ENCODE peak calls at places on chromosomes 1 and 21, in eight cellular contexts. Z is RWPE1; R is CD4-positive, alpha-beta T cell; N is lower lobe of right lung; E is NB4; P is DND-41; H is AG10803; C is IMR-90. F is an unnamed sample.

GRCh38 chr1:110403805-110404204 is 3.7 kb downstream of the LAMTOR5 start:
- DNase-seq in Z (no peak), R (no peak), N (no peak), E (no peak), P (no peak), H (no peak), C (no peak), F (no peak)

GRCh38 chr21:42515708-42516502 is 2.3 kb downstream of the SLC37A1 start:
- DNase-seq in Z (peak; percentile 41), R (no peak), N (peak; percentile 82), E (no peak), P (no peak), H (no peak), C (no peak), F (peak; percentile 4)

GRCh38 chr1:220157738-220158137 is 63.8 kb downstream of the IARS2 start:
- DNase-seq in Z (no peak), R (no peak), N (no peak), E (no peak), P (no peak), H (no peak), C (no peak), F (no peak)

GRCh38 chr1:82377201-82377884 is 576.6 kb downstream of the ADGRL2 start:
- DNase-seq in Z (peak; percentile 75), R (no peak), N (no peak), E (no peak), P (no peak), H (no peak), C (no peak), F (no peak)

GRCh38 chr1:183097438-183098051 is 74.3 kb downstream of the LAMC1 start:
- DNase-seq in Z (no peak), R (no peak), N (no peak), E (no peak), P (no peak), H (peak; percentile 84), C (peak; percentile 94), F (no peak)

GRCh38 chr1:221437171-221437570 is 304.7 kb downstream of the DUSP10 start:
- DNase-seq in Z (no peak), R (no peak), N (no peak), E (no peak), P (no peak), H (no peak), C (peak; percentile 42), F (no peak)

GRCh38 chr1:227758366-227758765 is 23.1 kb downstream of the SNAP47 start:
- DNase-seq in Z (no peak), R (no peak), N (no peak), E (no peak), P (no peak), H (no peak), C (no peak), F (peak; percentile 46)

GRCh38 chr1:166379447-166379846 is 212.6 kb upstream of the FAM78B start:
- DNase-seq in Z (no peak), R (no peak), N (no peak), E (no peak), P (no peak), H (no peak), C (no peak), F (no peak)

GRCh38 chr1:109928591-109929111 is 18.0 kb downstream of the CSF1 start:
- DNase-seq in Z (peak; percentile 15), R (no peak), N (no peak), E (no peak), P (no peak), H (peak; percentile 89), C (peak; percentile 67), F (no peak)

GRCh38 chr21:30563072-30563471 is 2.0 kb upstream of the KRTAP19-7 start:
- DNase-seq in Z (no peak), R (no peak), N (no peak), E (no peak), P (no peak), H (no peak), C (no peak), F (no peak)

GRCh38 chr1:108200627-108201106 is 524 bp upstream of the SLC25A24 start:
- DNase-seq in Z (peak; percentile 79), R (peak; percentile 29), N (no peak), E (peak; percentile 79), P (peak; percentile 73), H (peak; percentile 74), C (peak; percentile 79), F (peak; percentile 57)

GRCh38 chr1:24393892-24394291 is 19.7 kb downstream of the STPG1 start:
- DNase-seq in Z (peak; percentile 85), R (no peak), N (no peak), E (no peak), P (no peak), H (peak; percentile 84), C (peak; percentile 81), F (no peak)

GRCh38 chr1:38285807-38286530 is 239.4 kb upstream of the POU3F1 start:
- DNase-seq in Z (no peak), R (no peak), N (no peak), E (no peak), P (no peak), H (no peak), C (no peak), F (no peak)

GRCh38 chr1:197178998-197179397 is 32.5 kb upstream of the ASPM start:
- DNase-seq in Z (no peak), R (no peak), N (no peak), E (no peak), P (no peak), H (peak; percentile 60), C (peak; percentile 74), F (peak; percentile 4)
- TF ChIP-seq CTCF in Z (no peak), R (no peak), N (no peak), E (no peak), P (no peak), H (peak; percentile 41), C (peak; percentile 46), F (no peak)

GRCh38 chr1:60427701-60428100 is 354.1 kb upstream of the C1orf87 start:
- DNase-seq in Z (no peak), R (no peak), N (no peak), E (peak; percentile 8), P (no peak), H (no peak), C (no peak), F (no peak)

GRCh38 chr1:60428161-60428560 is 354.6 kb upstream of the C1orf87 start:
- DNase-seq in Z (no peak), R (no peak), N (no peak), E (no peak), P (no peak), H (no peak), C (no peak), F (no peak)

GRCh38 chr1:60423181-60423780 is 349.7 kb upstream of the C1orf87 start:
- DNase-seq in Z (no peak), R (no peak), N (no peak), E (no peak), P (no peak), H (no peak), C (no peak), F (no peak)

GRCh38 chr1:60427194-60427593 is 353.6 kb upstream of the C1orf87 start:
- DNase-seq in Z (no peak), R (no peak), N (no peak), E (no peak), P (no peak), H (no peak), C (no peak), F (no peak)

GRCh38 chr1:60425528-60425927 is 352.0 kb upstream of the C1orf87 start:
- DNase-seq in Z (peak; percentile 13), R (no peak), N (no peak), E (peak; percentile 4), P (no peak), H (peak; percentile 5), C (no peak), F (no peak)
- TF ChIP-seq CTCF in Z (peak; percentile 7), R (no peak), N (no peak), E (peak; percentile 50), P (peak; percentile 35), H (peak; percentile 49), C (no peak), F (no peak)

DNA sequence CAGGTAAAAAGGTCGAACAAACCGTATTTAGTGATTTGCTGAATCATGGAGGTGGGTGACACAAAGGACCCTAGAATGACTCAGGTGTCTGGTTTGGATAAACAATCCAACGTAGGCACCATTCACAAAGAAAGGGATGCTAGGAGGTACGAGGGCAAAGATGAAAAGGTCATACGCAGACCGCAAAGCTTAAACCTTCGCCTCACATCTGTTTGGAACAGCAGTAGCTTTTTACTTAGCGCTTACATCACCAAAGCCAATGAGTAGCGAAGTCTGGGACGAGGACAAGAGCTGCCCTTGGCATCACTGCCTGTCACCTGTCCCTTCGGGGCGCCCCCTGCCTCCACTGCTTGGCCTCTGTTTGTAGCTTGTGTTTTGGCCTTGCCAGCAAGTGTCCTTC is 350.2 kb downstream of the SMYD3 start:
- DNase-seq in Z (no peak), R (no peak), N (no peak), E (no peak), P (no peak), H (no peak), C (no peak), F (no peak)
- TF ChIP-seq CTCF in Z (no peak), R (no peak), N (no peak), E (no peak), P (no peak), H (no peak), C (no peak), F (no peak)

DNA sequence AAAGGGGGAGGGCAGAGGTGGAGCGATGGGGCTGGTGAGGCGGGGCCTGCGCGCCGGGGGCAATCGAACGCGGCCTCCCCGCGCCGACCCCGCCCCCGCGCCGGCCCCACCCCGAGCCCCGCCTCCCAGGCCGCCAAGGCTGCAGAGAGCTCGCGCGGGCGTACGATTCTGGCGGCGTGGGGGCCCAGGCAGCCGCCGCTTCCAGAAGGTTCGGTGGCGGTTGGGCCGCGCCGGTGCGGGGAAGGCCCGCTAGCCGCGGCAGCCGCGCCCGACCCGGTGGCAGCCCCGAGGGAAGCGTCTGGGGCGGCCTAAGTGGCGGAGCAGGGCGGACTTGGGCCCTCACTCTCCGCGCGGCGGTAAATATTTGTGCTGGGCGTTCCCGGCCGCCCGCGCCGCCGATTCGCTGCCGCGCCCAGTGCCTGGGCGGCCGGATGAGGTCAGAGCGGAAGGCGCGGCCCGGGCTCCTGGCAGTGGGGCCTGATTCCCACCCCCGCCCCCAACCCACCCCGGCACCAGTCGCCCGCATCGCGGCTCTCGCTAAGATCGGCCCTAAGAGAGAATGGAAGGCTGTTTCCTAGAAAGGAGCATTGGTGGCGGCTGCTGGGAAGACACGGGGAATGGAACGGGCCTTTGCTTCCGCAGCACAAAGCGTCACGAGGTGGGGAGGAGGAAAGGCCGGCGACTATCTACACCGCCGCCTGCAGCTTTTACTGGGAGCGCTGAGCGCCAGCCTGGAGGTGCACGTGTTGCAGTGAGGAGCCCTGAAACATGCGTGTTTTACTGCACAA is at the start of gene ACOT7:
- DNase-seq in Z (peak; percentile 91), R (peak; percentile 90), N (peak; percentile 93), E (peak; percentile 93), P (peak; percentile 94), H (peak; percentile 83), C (peak; percentile 78), F (peak; percentile 99)
- TF ChIP-seq CTCF in Z (no peak), R (no peak), N (peak; percentile 11), E (no peak), P (peak; percentile 36), H (peak; percentile 30), C (peak; percentile 25), F (no peak)

F was measured in GM20000.